ENCODE peak calls at places on chromosomes 7 and 10, in ten cellular contexts. L is activated T-cell treated with anti-CD3 and anti-CD28 coated beads, Interleukin-2, amount 50 U/mL, for 72 hours; A is KBM-7; O is lower leg skin; Z is naive thymus-derived CD8-positive, alpha-beta T cell; W is nucleus accumbens; B is activated naive CD8-positive, alpha-beta T cell treated with anti-CD3 and anti-CD28 coated beads for 36 hours; N is mammary epithelial cell; Y is activated gamma-delta T cell treated with Interleukin-2 at 50 U/mL for 16 hours; M is left lung. P is an unnamed sample.

GRCh38 chr7:91657386-91658120 is 222.9 kb downstream of the MTERF1 start:
- DNase-seq in Z (no peak), W (no peak), N (peak), B (no peak), Y (no peak), L (no peak), O (peak), M (no peak), A (no peak), P (no peak)

GRCh38 chr10:89373916-89374711 is 3.7 kb upstream of the IFIT1B start:
- DNase-seq in Z (no peak), Y (no peak), B (no peak), W (peak), N (peak), M (no peak), L (no peak), O (peak), A (no peak), P (peak)

GRCh38 chr7:99005776-99006175 is 127.4 kb downstream of the TRRAP start:
- DNase-seq in Y (no peak), A (no peak), N (no peak), Z (no peak), L (no peak), O (no peak), B (no peak), M (no peak), W (no peak), P (no peak)

GRCh38 chr7:46710927-46711326 is 789.9 kb upstream of the IGFBP3 start:
- DNase-seq in N (peak), O (no peak), A (no peak), M (no peak), Z (no peak), L (no peak), W (no peak), Y (no peak), B (no peak), P (no peak)

GRCh38 chr10:24721254-24722106 is 2.2 kb downstream of the ARHGAP21 start:
- DNase-seq in O (peak), B (no peak), W (peak), A (peak), M (peak), L (no peak), Y (no peak), N (peak), Z (no peak), P (peak)

GRCh38 chr7:102069913-102070629 is 216.6 kb upstream of the SH2B2 start:
- DNase-seq in N (no peak), W (no peak), M (no peak), B (no peak), Z (no peak), A (no peak), Y (no peak), L (no peak), O (no peak), P (no peak)

GRCh38 chr7:23394828-23395227 is 75.5 kb downstream of the IGF2BP3 start:
- DNase-seq in A (no peak), O (no peak), M (no peak), B (no peak), Z (no peak), Y (no peak), L (no peak), W (no peak), N (no peak), P (no peak)

GRCh38 chr10:72742077-72742476 is 50.1 kb downstream of the MCU start:
- DNase-seq in Z (no peak), B (no peak), N (no peak), Y (no peak), L (no peak), W (no peak), M (no peak), A (no peak), O (no peak), P (no peak)

GRCh38 chr7:44891791-44892190 is 6.5 kb upstream of the PURB start:
- DNase-seq in L (no peak), B (no peak), O (no peak), M (no peak), W (no peak), N (no peak), A (no peak), Z (no peak), Y (no peak), P (no peak)

GRCh38 chr10:22988581-22989360 is 60.9 kb downstream of the ARMC3 start:
- DNase-seq in L (peak), O (peak), N (peak), M (no peak), Y (peak), A (peak), Z (peak), W (no peak), B (peak), P (peak)

GRCh38 chr7:77940647-77941046 is 142.1 kb downstream of the PHTF2 start:
- DNase-seq in A (peak), N (peak), L (no peak), M (no peak), O (no peak), B (no peak), Y (no peak), W (no peak), Z (no peak), P (no peak)

GRCh38 chr7:36110584-36110983 is 42.5 kb upstream of the EEPD1 start:
- DNase-seq in Y (no peak), A (no peak), O (no peak), Z (no peak), M (no peak), B (no peak), L (no peak), W (no peak), N (no peak), P (no peak)

GRCh38 chr7:128767475-128768110 is 8.0 kb downstream of the OPN1SW start:
- DNase-seq in A (no peak), Z (no peak), B (no peak), N (no peak), L (no peak), O (no peak), M (no peak), W (no peak), Y (no peak), P (no peak)

GRCh38 chr10:126049741-126050140 is 153.4 kb downstream of the FANK1 start:
- DNase-seq in W (no peak), O (no peak), A (peak), L (no peak), Z (no peak), Y (no peak), B (no peak), M (no peak), N (peak), P (no peak)

GRCh38 chr10:133276435-133277201 is at the start of gene ADAM8:
- DNase-seq in O (no peak), W (no peak), A (no peak), B (peak), N (no peak), L (peak), Y (peak), M (peak), Z (peak), P (no peak)

P was measured in mucosa of gallbladder.